ENCODE peak calls at places on chromosomes 1 and 21, in nine cellular contexts. B, E, F, L, D, G, T, P and O are unnamed samples.

GRCh38 chr1:36156329-36157114 is 562 bp downstream of the MAP7D1 start:
- DNase-seq in B (peak), T (no peak), G (peak), F (no peak), L (peak), P (peak), E (peak), D (peak), O (peak)

GRCh38 chr1:45216200-45216541 is 9.8 kb upstream of the ZSWIM5 start:
- DNase-seq in T (no peak), P (no peak), F (peak), L (no peak), G (no peak), D (no peak), B (no peak), E (no peak), O (no peak)

GRCh38 chr21:20647603-20648002 is 350.6 kb upstream of the NCAM2 start:
- DNase-seq in F (peak), P (no peak), B (no peak), G (no peak), D (no peak), L (no peak), E (no peak), T (no peak), O (no peak)

GRCh38 chr1:248686815-248687214 is 15.8 kb downstream of the OR14I1 start:
- DNase-seq in P (no peak), F (no peak), E (no peak), T (no peak), D (no peak), B (no peak), L (no peak), G (peak), O (no peak)

GRCh38 chr1:12197483-12197880 is 30.7 kb downstream of the TNFRSF1B start:
- DNase-seq in T (no peak), G (no peak), D (no peak), P (no peak), L (no peak), B (no peak), E (no peak), F (no peak), O (no peak)

GRCh38 chr1:97920275-97920831 is 481 bp downstream of the DPYD start:
- DNase-seq in B (peak), F (peak), E (peak), D (peak), P (no peak), G (no peak), T (no peak), L (no peak), O (no peak)

GRCh38 chr1:67013573-67013972 is 40.4 kb downstream of the SLC35D1 start:
- DNase-seq in B (no peak), P (no peak), G (no peak), F (peak), D (peak), L (no peak), T (no peak), E (no peak), O (peak)

GRCh38 chr21:36839123-36839522 is 127.3 kb downstream of the HLCS start:
- DNase-seq in G (peak), D (peak), B (no peak), T (peak), P (no peak), F (no peak), E (no peak), L (no peak), O (no peak)

GRCh38 chr1:86913399-86913895 is 479 bp downstream of the SELENOF start:
- DNase-seq in P (peak), B (peak), D (peak), E (peak), T (no peak), L (no peak), F (peak), G (peak), O (no peak)

GRCh38 chr1:39940253-39940652 is 14.7 kb upstream of the MFSD2A start:
- DNase-seq in G (no peak), T (no peak), P (no peak), B (no peak), E (no peak), D (no peak), L (no peak), F (no peak), O (no peak)

GRCh38 chr1:12433323-12434053 is 184.5 kb downstream of the DHRS3 start:
- DNase-seq in P (no peak), D (peak), G (no peak), L (peak), T (no peak), E (peak), F (no peak), B (no peak), O (peak)

GRCh38 chr1:9222846-9223625 is 11.5 kb upstream of the H6PD start:
- DNase-seq in F (no peak), E (no peak), P (no peak), G (no peak), B (no peak), T (no peak), D (no peak), L (no peak), O (no peak)

GRCh38 chr1:200741808-200742207 is 3.1 kb downstream of the CAMSAP2 start:
- DNase-seq in B (no peak), L (no peak), F (no peak), E (no peak), P (no peak), D (no peak), G (no peak), T (no peak), O (no peak)

GRCh38 chr1:110060034-110060661 is 10.3 kb downstream of the ALX3 start:
- DNase-seq in F (peak), P (no peak), T (no peak), B (peak), D (peak), E (peak), L (peak), G (peak), O (peak)

GRCh38 chr21:39083377-39084008 is 99.8 kb downstream of the PSMG1 start:
- DNase-seq in B (no peak), F (peak), G (no peak), L (peak), T (no peak), P (no peak), D (peak), E (no peak), O (no peak)

GRCh38 chr1:14570514-14570913 is 28.0 kb upstream of the KAZN start:
- DNase-seq in T (no peak), G (no peak), P (no peak), L (no peak), B (no peak), F (peak), D (no peak), E (no peak), O (no peak)

GRCh38 chr1:178267646-178268094 is 173.8 kb downstream of the RASAL2 start:
- DNase-seq in T (no peak), E (peak), P (no peak), L (no peak), F (peak), G (no peak), B (no peak), D (peak), O (peak)

GRCh38 chr1:207052736-207053545 is at the start of gene PFKFB2:
- DNase-seq in D (peak), T (peak), P (peak), B (peak), E (peak), L (peak), F (peak), G (peak), O (peak)

GRCh38 chr1:157399984-157400382 is 152.3 kb downstream of the FCRL5 start:
- DNase-seq in B (peak), T (no peak), F (peak), D (no peak), L (no peak), G (no peak), P (no peak), E (no peak), O (no peak)

GRCh38 chr1:19743180-19743579 is 56.5 kb downstream of the TMCO4 start:
- DNase-seq in L (no peak), D (no peak), G (no peak), B (no peak), P (no peak), F (no peak), T (no peak), E (no peak), O (no peak)

GRCh38 chr21:44379991-44380865 is 26.8 kb downstream of the TRPM2 start:
- DNase-seq in E (peak), B (no peak), L (peak), T (no peak), F (no peak), G (no peak), P (no peak), D (no peak), O (no peak)

GRCh38 chr1:35210306-35211112 is 17.6 kb upstream of the SFPQ start:
- DNase-seq in E (peak), T (no peak), F (no peak), L (no peak), B (no peak), P (no peak), D (no peak), G (no peak), O (no peak)

GRCh38 chr1:103180660-103181059 is 72.3 kb upstream of the COL11A1 start:
- DNase-seq in D (peak), E (no peak), T (peak), B (no peak), P (peak), G (no peak), F (peak), L (no peak), O (no peak)

GRCh38 chr1:26786437-26787380 is 1.0 kb upstream of the PIGV start:
- DNase-seq in P (no peak), D (peak), G (peak), T (peak), B (peak), E (peak), F (no peak), L (peak), O (peak)